ENCODE peak calls at places on chromosomes 3 and 15, in seven cellular contexts. One of them, this sample, is unnamed.

GRCh38 chr3:58066842-58067241 is 58.6 kb downstream of the FLNB start:
- DNase-seq in cardiac muscle cell: no peak
- DNase-seq in hypothalamus: no peak
- DNase-seq in D341Med: no peak
- DNase-seq in PC-3: peak
- DNase-seq in K562: no peak
- DNase-seq in stimulated activated CD4-positive, alpha-beta T cell treated with anti-CD3 and anti-CD28 coated beads, Interleukin-4, amount 100 ng/mL, for 48 hours: no peak
- DNase-seq in this sample: peak

GRCh38 chr15:69607101-69607500 is 154.5 kb downstream of the RPLP1 start:
- DNase-seq in cardiac muscle cell: no peak
- DNase-seq in hypothalamus: no peak
- DNase-seq in D341Med: no peak
- DNase-seq in PC-3: no peak
- DNase-seq in K562: no peak
- DNase-seq in stimulated activated CD4-positive, alpha-beta T cell treated with anti-CD3 and anti-CD28 coated beads, Interleukin-4, amount 100 ng/mL, for 48 hours: no peak
- DNase-seq in this sample: peak

GRCh38 chr3:44883999-44884431 is 9.6 kb downstream of the TGM4 start:
- DNase-seq in cardiac muscle cell: no peak
- DNase-seq in hypothalamus: no peak
- DNase-seq in D341Med: no peak
- DNase-seq in PC-3: peak
- DNase-seq in K562: no peak
- DNase-seq in stimulated activated CD4-positive, alpha-beta T cell treated with anti-CD3 and anti-CD28 coated beads, Interleukin-4, amount 100 ng/mL, for 48 hours: no peak
- DNase-seq in this sample: peak

GRCh38 chr15:69357773-69358765 is 56.1 kb upstream of the KIF23 start:
- DNase-seq in cardiac muscle cell: peak
- DNase-seq in hypothalamus: no peak
- DNase-seq in D341Med: no peak
- DNase-seq in PC-3: no peak
- DNase-seq in K562: peak
- DNase-seq in stimulated activated CD4-positive, alpha-beta T cell treated with anti-CD3 and anti-CD28 coated beads, Interleukin-4, amount 100 ng/mL, for 48 hours: no peak
- DNase-seq in this sample: peak

GRCh38 chr3:195727596-195728195 is 6.9 kb downstream of the MUC20 start:
- DNase-seq in cardiac muscle cell: no peak
- DNase-seq in hypothalamus: no peak
- DNase-seq in D341Med: peak
- DNase-seq in PC-3: no peak
- DNase-seq in K562: no peak
- DNase-seq in stimulated activated CD4-positive, alpha-beta T cell treated with anti-CD3 and anti-CD28 coated beads, Interleukin-4, amount 100 ng/mL, for 48 hours: no peak
- DNase-seq in this sample: no peak

GRCh38 chr3:46542344-46542743 is 23.8 kb downstream of the LRRC2 start:
- DNase-seq in cardiac muscle cell: no peak
- DNase-seq in hypothalamus: no peak
- DNase-seq in D341Med: no peak
- DNase-seq in PC-3: peak
- DNase-seq in K562: no peak
- DNase-seq in stimulated activated CD4-positive, alpha-beta T cell treated with anti-CD3 and anti-CD28 coated beads, Interleukin-4, amount 100 ng/mL, for 48 hours: no peak
- DNase-seq in this sample: no peak

GRCh38 chr3:184556502-184557347 is 4.9 kb upstream of the EPHB3 start:
- DNase-seq in cardiac muscle cell: no peak
- DNase-seq in hypothalamus: no peak
- DNase-seq in D341Med: no peak
- DNase-seq in PC-3: no peak
- DNase-seq in K562: no peak
- DNase-seq in stimulated activated CD4-positive, alpha-beta T cell treated with anti-CD3 and anti-CD28 coated beads, Interleukin-4, amount 100 ng/mL, for 48 hours: no peak
- DNase-seq in this sample: no peak

GRCh38 chr3:185788292-185788691 is 36.5 kb downstream of the IGF2BP2 start:
- DNase-seq in cardiac muscle cell: no peak
- DNase-seq in hypothalamus: no peak
- DNase-seq in D341Med: no peak
- DNase-seq in PC-3: no peak
- DNase-seq in K562: no peak
- DNase-seq in stimulated activated CD4-positive, alpha-beta T cell treated with anti-CD3 and anti-CD28 coated beads, Interleukin-4, amount 100 ng/mL, for 48 hours: no peak
- DNase-seq in this sample: no peak

GRCh38 chr3:48296699-48297098 is 36.8 kb downstream of the SPINK8 start:
- DNase-seq in cardiac muscle cell: no peak
- DNase-seq in hypothalamus: no peak
- DNase-seq in D341Med: no peak
- DNase-seq in PC-3: no peak
- DNase-seq in K562: no peak
- DNase-seq in stimulated activated CD4-positive, alpha-beta T cell treated with anti-CD3 and anti-CD28 coated beads, Interleukin-4, amount 100 ng/mL, for 48 hours: no peak
- DNase-seq in this sample: no peak

GRCh38 chr3:52683611-52684010 is 2.1 kb downstream of the PBRM1 start:
- DNase-seq in cardiac muscle cell: no peak
- DNase-seq in hypothalamus: no peak
- DNase-seq in D341Med: no peak
- DNase-seq in PC-3: no peak
- DNase-seq in K562: no peak
- DNase-seq in stimulated activated CD4-positive, alpha-beta T cell treated with anti-CD3 and anti-CD28 coated beads, Interleukin-4, amount 100 ng/mL, for 48 hours: no peak
- DNase-seq in this sample: no peak

GRCh38 chr15:60972301-60972700 is 256.8 kb downstream of the RORA start:
- DNase-seq in cardiac muscle cell: no peak
- DNase-seq in hypothalamus: no peak
- DNase-seq in D341Med: no peak
- DNase-seq in PC-3: peak
- DNase-seq in K562: no peak
- DNase-seq in stimulated activated CD4-positive, alpha-beta T cell treated with anti-CD3 and anti-CD28 coated beads, Interleukin-4, amount 100 ng/mL, for 48 hours: no peak
- DNase-seq in this sample: peak

GRCh38 chr3:149547954-149548728 is 73.6 kb downstream of the TM4SF4 start:
- DNase-seq in cardiac muscle cell: no peak
- DNase-seq in hypothalamus: peak
- DNase-seq in D341Med: no peak
- DNase-seq in PC-3: peak
- DNase-seq in K562: no peak
- DNase-seq in stimulated activated CD4-positive, alpha-beta T cell treated with anti-CD3 and anti-CD28 coated beads, Interleukin-4, amount 100 ng/mL, for 48 hours: no peak
- DNase-seq in this sample: no peak

GRCh38 chr15:96306321-96306720 is 24.2 kb upstream of the NR2F2 start:
- DNase-seq in cardiac muscle cell: no peak
- DNase-seq in hypothalamus: no peak
- DNase-seq in D341Med: no peak
- DNase-seq in PC-3: no peak
- DNase-seq in K562: no peak
- DNase-seq in stimulated activated CD4-positive, alpha-beta T cell treated with anti-CD3 and anti-CD28 coated beads, Interleukin-4, amount 100 ng/mL, for 48 hours: no peak
- DNase-seq in this sample: no peak

GRCh38 chr15:69704229-69704628 is 251.6 kb downstream of the RPLP1 start:
- DNase-seq in cardiac muscle cell: no peak
- DNase-seq in hypothalamus: no peak
- DNase-seq in D341Med: no peak
- DNase-seq in PC-3: no peak
- DNase-seq in K562: no peak
- DNase-seq in stimulated activated CD4-positive, alpha-beta T cell treated with anti-CD3 and anti-CD28 coated beads, Interleukin-4, amount 100 ng/mL, for 48 hours: no peak
- DNase-seq in this sample: no peak

GRCh38 chr3:126130081-126130855 is 46.3 kb upstream of the SLC41A3 start:
- DNase-seq in cardiac muscle cell: no peak
- DNase-seq in hypothalamus: no peak
- DNase-seq in D341Med: no peak
- DNase-seq in PC-3: peak
- DNase-seq in K562: no peak
- DNase-seq in stimulated activated CD4-positive, alpha-beta T cell treated with anti-CD3 and anti-CD28 coated beads, Interleukin-4, amount 100 ng/mL, for 48 hours: no peak
- DNase-seq in this sample: no peak

GRCh38 chr15:52233405-52233804 is 42.2 kb upstream of the GNB5 start:
- DNase-seq in cardiac muscle cell: no peak
- DNase-seq in hypothalamus: no peak
- DNase-seq in D341Med: no peak
- DNase-seq in PC-3: no peak
- DNase-seq in K562: no peak
- DNase-seq in stimulated activated CD4-positive, alpha-beta T cell treated with anti-CD3 and anti-CD28 coated beads, Interleukin-4, amount 100 ng/mL, for 48 hours: no peak
- DNase-seq in this sample: no peak

GRCh38 chr3:71140477-71140876 is 443.1 kb downstream of the FOXP1 start:
- DNase-seq in cardiac muscle cell: no peak
- DNase-seq in hypothalamus: no peak
- DNase-seq in D341Med: no peak
- DNase-seq in PC-3: no peak
- DNase-seq in K562: no peak
- DNase-seq in stimulated activated CD4-positive, alpha-beta T cell treated with anti-CD3 and anti-CD28 coated beads, Interleukin-4, amount 100 ng/mL, for 48 hours: no peak
- DNase-seq in this sample: no peak

GRCh38 chr3:24004171-24004938 is 59.3 kb downstream of the NR1D2 start:
- DNase-seq in cardiac muscle cell: no peak
- DNase-seq in hypothalamus: no peak
- DNase-seq in D341Med: no peak
- DNase-seq in PC-3: no peak
- DNase-seq in K562: no peak
- DNase-seq in stimulated activated CD4-positive, alpha-beta T cell treated with anti-CD3 and anti-CD28 coated beads, Interleukin-4, amount 100 ng/mL, for 48 hours: peak
- DNase-seq in this sample: no peak

GRCh38 chr3:131223373-131224289 is 157.9 kb upstream of the NUDT16 start:
- DNase-seq in cardiac muscle cell: no peak
- DNase-seq in hypothalamus: no peak
- DNase-seq in D341Med: no peak
- DNase-seq in PC-3: peak
- DNase-seq in K562: no peak
- DNase-seq in stimulated activated CD4-positive, alpha-beta T cell treated with anti-CD3 and anti-CD28 coated beads, Interleukin-4, amount 100 ng/mL, for 48 hours: no peak
- DNase-seq in this sample: no peak

GRCh38 chr3:58623961-58624360 is 42.6 kb downstream of the FAM3D start:
- DNase-seq in cardiac muscle cell: no peak
- DNase-seq in hypothalamus: no peak
- DNase-seq in D341Med: no peak
- DNase-seq in PC-3: no peak
- DNase-seq in K562: no peak
- DNase-seq in stimulated activated CD4-positive, alpha-beta T cell treated with anti-CD3 and anti-CD28 coated beads, Interleukin-4, amount 100 ng/mL, for 48 hours: no peak
- DNase-seq in this sample: no peak

GRCh38 chr3:35322070-35322469 is 317.3 kb upstream of the ARPP21 start:
- DNase-seq in cardiac muscle cell: no peak
- DNase-seq in hypothalamus: no peak
- DNase-seq in D341Med: no peak
- DNase-seq in PC-3: peak
- DNase-seq in K562: no peak
- DNase-seq in stimulated activated CD4-positive, alpha-beta T cell treated with anti-CD3 and anti-CD28 coated beads, Interleukin-4, amount 100 ng/mL, for 48 hours: no peak
- DNase-seq in this sample: peak

GRCh38 chr3:71423151-71423906 is 160.2 kb downstream of the FOXP1 start:
- DNase-seq in cardiac muscle cell: no peak
- DNase-seq in hypothalamus: no peak
- DNase-seq in D341Med: peak
- DNase-seq in PC-3: peak
- DNase-seq in K562: peak
- DNase-seq in stimulated activated CD4-positive, alpha-beta T cell treated with anti-CD3 and anti-CD28 coated beads, Interleukin-4, amount 100 ng/mL, for 48 hours: no peak
- DNase-seq in this sample: no peak

GRCh38 chr3:124741027-124741426 is 10.8 kb downstream of the UMPS start:
- DNase-seq in cardiac muscle cell: no peak
- DNase-seq in hypothalamus: no peak
- DNase-seq in D341Med: no peak
- DNase-seq in PC-3: peak
- DNase-seq in K562: no peak
- DNase-seq in stimulated activated CD4-positive, alpha-beta T cell treated with anti-CD3 and anti-CD28 coated beads, Interleukin-4, amount 100 ng/mL, for 48 hours: no peak
- DNase-seq in this sample: no peak

GRCh38 chr3:152331975-152332374 is 63.2 kb downstream of the MBNL1 start:
- DNase-seq in cardiac muscle cell: no peak
- DNase-seq in hypothalamus: no peak
- DNase-seq in D341Med: no peak
- DNase-seq in PC-3: peak
- DNase-seq in K562: no peak
- DNase-seq in stimulated activated CD4-positive, alpha-beta T cell treated with anti-CD3 and anti-CD28 coated beads, Interleukin-4, amount 100 ng/mL, for 48 hours: no peak
- DNase-seq in this sample: no peak

GRCh38 chr3:180802837-180803236 is 109.6 kb upstream of the FXR1 start:
- DNase-seq in cardiac muscle cell: peak
- DNase-seq in hypothalamus: no peak
- DNase-seq in D341Med: peak
- DNase-seq in PC-3: peak
- DNase-seq in K562: peak
- DNase-seq in stimulated activated CD4-positive, alpha-beta T cell treated with anti-CD3 and anti-CD28 coated beads, Interleukin-4, amount 100 ng/mL, for 48 hours: no peak
- DNase-seq in this sample: no peak

GRCh38 chr3:59056706-59057105 is 6.9 kb upstream of the CFAP20DC start:
- DNase-seq in cardiac muscle cell: no peak
- DNase-seq in hypothalamus: no peak
- DNase-seq in D341Med: no peak
- DNase-seq in PC-3: peak
- DNase-seq in K562: no peak
- DNase-seq in stimulated activated CD4-positive, alpha-beta T cell treated with anti-CD3 and anti-CD28 coated beads, Interleukin-4, amount 100 ng/mL, for 48 hours: no peak
- DNase-seq in this sample: no peak

GRCh38 chr15:95447486-95447885 is 883.0 kb upstream of the NR2F2 start:
- DNase-seq in cardiac muscle cell: no peak
- DNase-seq in hypothalamus: no peak
- DNase-seq in D341Med: no peak
- DNase-seq in PC-3: no peak
- DNase-seq in K562: no peak
- DNase-seq in stimulated activated CD4-positive, alpha-beta T cell treated with anti-CD3 and anti-CD28 coated beads, Interleukin-4, amount 100 ng/mL, for 48 hours: no peak
- DNase-seq in this sample: no peak

GRCh38 chr3:129573493-129573892 is 30.5 kb downstream of the H1-8 start:
- DNase-seq in cardiac muscle cell: no peak
- DNase-seq in hypothalamus: no peak
- DNase-seq in D341Med: no peak
- DNase-seq in PC-3: no peak
- DNase-seq in K562: no peak
- DNase-seq in stimulated activated CD4-positive, alpha-beta T cell treated with anti-CD3 and anti-CD28 coated beads, Interleukin-4, amount 100 ng/mL, for 48 hours: no peak
- DNase-seq in this sample: no peak

This sample was measured in retinal pigment epithelial cell.